ENCODE peak calls at places on chromosomes 4 and X, in nine cellular contexts. Z is AG04450, K is GM13977, M is AG09319, R is thoracic aorta, A is RWPE1, I is lower leg skin, F is nephron progenitor cell, C is fibroblast of mammary gland. P is an unnamed sample.

GRCh38 chr4:169195032-169195431 is 75.7 kb downstream of the SH3RF1 start:
- DNase-seq in F (no peak), M (no peak), A (no peak), I (no peak), Z (no peak), R (no peak), C (no peak), K (no peak), P (no peak)

GRCh38 chr4:16544251-16544721 is 318.0 kb upstream of the TAPT1 start:
- DNase-seq in M (no peak), Z (peak), R (no peak), C (peak), I (peak), F (no peak), K (no peak), A (no peak), P (no peak)

GRCh38 chr4:1614502-1614853 is 69.6 kb downstream of the FAM53A start:
- DNase-seq in F (no peak), K (no peak), R (no peak), A (no peak), I (no peak), Z (no peak), M (no peak), C (no peak), P (no peak)

GRCh38 chrX:147173586-147173985 is 359.0 kb upstream of the CXorf51A start:
- DNase-seq in A (no peak), C (no peak), Z (no peak), K (no peak), R (no peak), M (no peak), F (no peak), I (peak), P (no peak)

GRCh38 chrX:31572396-31572795 is 500.6 kb upstream of the FTHL17 start:
- DNase-seq in Z (no peak), I (no peak), R (no peak), A (no peak), M (peak), K (no peak), F (no peak), C (no peak), P (no peak)

GRCh38 chrX:10821293-10821692 is 200.9 kb upstream of the MID1 start:
- DNase-seq in R (no peak), K (no peak), Z (no peak), M (no peak), A (no peak), F (no peak), C (no peak), I (no peak), P (no peak)

GRCh38 chr4:151436093-151436518 is 27.1 kb downstream of the FHIP1A start:
- DNase-seq in A (no peak), K (no peak), Z (peak), R (no peak), M (no peak), I (no peak), F (no peak), C (no peak), P (no peak)

GRCh38 chrX:53288173-53288572 is 6.8 kb upstream of the IQSEC2 start:
- DNase-seq in M (no peak), F (peak), C (no peak), Z (no peak), R (no peak), K (no peak), A (no peak), I (no peak), P (no peak)

GRCh38 chr4:17142232-17142711 is 243.8 kb upstream of the LDB2 start:
- DNase-seq in A (peak), M (peak), K (no peak), C (peak), Z (peak), I (no peak), F (no peak), R (no peak), P (no peak)

GRCh38 chrX:153609917-153610833 is 11.2 kb upstream of the CCNQ start:
- DNase-seq in C (peak), K (peak), Z (peak), A (peak), F (peak), R (peak), M (peak), I (peak), P (peak)

GRCh38 chr4:76830612-76831474 is 67.1 kb downstream of the SOWAHB start:
- DNase-seq in F (peak), K (no peak), C (peak), Z (peak), R (no peak), I (no peak), M (peak), A (peak), P (peak)

GRCh38 chr4:184792950-184793555 is 32.7 kb downstream of the ACSL1 start:
- DNase-seq in A (peak), M (peak), I (no peak), R (no peak), Z (peak), F (no peak), C (peak), K (no peak), P (no peak)

GRCh38 chrX:123920065-123920785 is 41.3 kb upstream of the STAG2 start:
- DNase-seq in Z (peak), M (peak), R (no peak), A (peak), K (no peak), C (peak), F (no peak), I (no peak), P (no peak)

GRCh38 chr4:84697615-84698201 is 114.8 kb downstream of the CDS1 start:
- DNase-seq in R (no peak), Z (no peak), F (no peak), M (no peak), C (peak), I (no peak), A (no peak), K (no peak), P (no peak)

GRCh38 chr4:6011686-6012085 is 6.5 kb downstream of the C4orf50 start:
- DNase-seq in K (no peak), R (no peak), I (no peak), M (no peak), C (no peak), F (no peak), Z (no peak), A (no peak), P (no peak)

GRCh38 chr4:181569553-181569952 is 673.6 kb upstream of the TENM3 start:
- DNase-seq in K (peak), Z (peak), A (peak), F (no peak), I (no peak), M (no peak), C (peak), R (no peak), P (no peak)

GRCh38 chr4:119627267-119628190 is 1.1 kb downstream of the PDE5A start:
- DNase-seq in R (peak), F (peak), M (peak), K (peak), Z (peak), C (peak), A (peak), I (peak), P (peak)

GRCh38 chrX:101430457-101431078 is 22.5 kb downstream of the HNRNPH2 start:
- DNase-seq in I (no peak), M (no peak), C (peak), A (no peak), R (no peak), K (no peak), F (no peak), Z (no peak), P (no peak)

GRCh38 chr4:179695175-179695574 is 2252.9 kb upstream of the AGA start:
- DNase-seq in M (peak), Z (peak), C (peak), F (no peak), R (no peak), A (peak), K (no peak), I (no peak), P (no peak)

GRCh38 chrX:73987166-73987565 is 316.8 kb upstream of the ZCCHC13 start:
- DNase-seq in I (no peak), R (no peak), K (peak), F (no peak), Z (no peak), M (no peak), C (no peak), A (no peak), P (no peak)

GRCh38 chr4:36863601-36864000 is 380.9 kb upstream of the NWD2 start:
- DNase-seq in A (no peak), M (no peak), C (no peak), R (no peak), I (no peak), Z (no peak), F (no peak), K (no peak), P (no peak)

GRCh38 chr4:993111-994029 is at the start of gene SLC26A1:
- DNase-seq in C (no peak), A (no peak), I (no peak), K (no peak), F (peak), Z (no peak), M (no peak), R (no peak), P (no peak)

GRCh38 chrX:29903365-29903764 is 312.0 kb upstream of the MAGEB2 start:
- DNase-seq in R (no peak), F (no peak), A (no peak), I (no peak), Z (no peak), M (no peak), C (peak), K (no peak), P (no peak)

GRCh38 chrX:75038925-75039324 is 113.7 kb upstream of the NEXMIF start:
- DNase-seq in F (no peak), Z (no peak), K (no peak), R (no peak), A (no peak), M (no peak), C (peak), I (no peak), P (no peak)

GRCh38 chr4:123449780-123450179 is 53.2 kb downstream of the SPRY1 start:
- DNase-seq in C (peak), A (peak), M (peak), K (no peak), R (no peak), Z (no peak), F (no peak), I (no peak), P (no peak)

GRCh38 chr4:133483600-133484246 is 334.6 kb downstream of the PCDH10 start:
- DNase-seq in K (no peak), F (peak), R (no peak), C (peak), Z (peak), A (no peak), I (no peak), M (no peak), P (peak)

GRCh38 chr4:73721901-73722300 is 18.5 kb upstream of the CXCL8 start:
- DNase-seq in A (no peak), K (no peak), Z (no peak), M (no peak), I (no peak), F (no peak), C (peak), R (no peak), P (no peak)

GRCh38 chr4:171846232-171846631 is 33.0 kb downstream of the GALNTL6 start:
- DNase-seq in M (peak), F (peak), I (no peak), C (peak), R (no peak), K (peak), A (peak), Z (no peak), P (peak)

GRCh38 chr4:162347492-162348213 is 183.9 kb upstream of the FSTL5 start:
- DNase-seq in M (no peak), C (no peak), K (no peak), A (no peak), I (no peak), Z (no peak), R (no peak), F (no peak), P (peak)

GRCh38 chrX:72258174-72258573 is 18.9 kb downstream of the RPS4X start:
- DNase-seq in C (peak), K (no peak), I (no peak), A (no peak), Z (peak), R (no peak), M (peak), F (no peak), P (no peak)

GRCh38 chrX:39017062-39017461 is 215.8 kb downstream of the MID1IP1 start:
- DNase-seq in I (no peak), C (no peak), A (no peak), R (no peak), F (no peak), K (no peak), Z (no peak), M (no peak), P (no peak)
- TF ChIP-seq CTCF in I (no peak), C (no peak), A (no peak), R (no peak), F (no peak), K (no peak), Z (no peak), M (no peak), P (no peak)

DNA sequence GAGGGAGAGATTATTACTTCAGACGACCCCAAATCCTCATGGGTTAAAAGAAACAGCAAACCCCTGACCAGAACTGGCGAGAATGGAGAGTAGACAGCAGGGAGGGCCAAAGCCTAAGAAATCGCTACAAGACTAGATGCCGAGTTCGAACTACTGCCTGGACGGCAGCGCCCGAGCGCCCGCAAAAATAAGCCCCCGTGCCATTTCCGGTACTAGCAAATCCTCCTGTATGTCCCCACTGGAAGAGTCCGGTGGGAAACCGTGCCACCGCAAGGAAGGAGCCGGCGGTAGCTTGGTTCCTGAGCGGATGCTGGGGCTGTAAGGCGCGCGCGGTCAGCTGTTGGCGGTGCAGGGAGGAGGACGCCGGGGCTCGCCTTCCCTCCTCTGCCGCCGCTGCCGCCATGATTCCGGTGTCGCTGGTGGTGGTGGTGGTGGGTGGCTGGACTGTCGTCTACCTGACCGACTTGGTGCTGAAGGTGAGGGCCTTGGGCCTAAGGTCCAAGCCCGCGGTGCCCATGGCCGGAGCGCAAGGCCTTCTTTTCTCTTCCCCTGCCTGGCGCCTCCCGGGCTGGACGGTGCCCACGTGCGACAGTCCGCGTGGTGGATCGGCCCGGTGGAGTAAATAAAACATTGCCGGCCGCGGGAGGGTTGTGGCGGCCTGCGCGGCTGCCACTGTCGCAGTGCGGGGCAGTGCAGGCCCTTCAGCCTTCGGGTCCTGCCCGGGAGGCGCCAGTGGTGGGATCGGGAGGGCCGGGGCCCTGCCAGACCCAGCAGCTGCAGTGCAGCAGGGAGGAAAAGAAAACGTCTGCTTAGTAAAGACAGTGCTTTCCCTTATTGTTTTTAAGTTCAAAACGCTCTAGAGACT is at the start of gene MBTPS2:
- DNase-seq in R (peak), F (peak), A (peak), Z (peak), I (peak), K (peak), M (peak), C (peak), P (peak)
- TF ChIP-seq CTCF in R (no peak), F (no peak), A (no peak), Z (peak), I (no peak), K (peak), M (peak), C (peak), P (no peak)

DNA sequence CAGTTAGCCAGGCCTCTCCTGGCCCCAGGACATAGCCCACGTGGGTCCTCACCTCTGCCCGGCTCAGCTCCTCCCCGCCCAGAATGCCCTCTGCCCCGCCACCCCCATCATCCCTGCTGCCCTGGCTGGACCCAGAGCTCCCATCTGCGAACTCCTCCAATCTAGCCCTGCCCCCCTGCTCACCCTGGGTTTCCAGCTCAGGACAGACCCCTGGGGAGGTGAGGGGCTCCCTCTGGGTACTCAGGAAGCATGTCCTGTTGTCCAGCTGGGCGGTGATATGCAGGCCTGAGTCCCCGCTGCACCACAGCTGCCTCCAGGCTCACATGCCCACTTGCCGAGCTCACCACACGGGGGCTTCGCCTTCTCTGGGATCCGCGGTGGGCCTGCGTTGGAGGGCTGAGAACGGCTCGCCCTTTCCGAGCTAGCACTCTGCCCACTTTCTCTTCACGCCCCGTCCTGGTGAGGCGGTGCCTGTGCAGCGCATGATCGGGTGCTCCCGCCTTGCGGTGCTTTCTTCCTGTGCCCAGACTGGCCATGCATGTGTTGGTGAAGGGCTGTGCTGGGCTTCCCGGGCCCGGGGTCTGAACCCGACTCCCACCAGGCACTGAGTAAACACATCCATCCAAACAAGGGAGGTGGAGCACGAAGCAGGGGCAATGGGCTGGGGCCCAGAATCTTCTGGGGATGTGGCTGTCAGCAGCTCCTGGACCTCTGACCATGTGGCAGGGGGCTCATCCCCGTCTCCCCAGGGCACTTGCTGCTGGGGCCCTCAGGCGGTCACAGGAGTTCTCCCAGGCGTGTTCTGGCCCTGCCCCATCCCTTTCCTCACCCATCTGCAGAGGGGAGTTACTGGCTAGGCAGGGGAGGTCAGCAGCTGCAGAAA is 74.3 kb downstream of the RGS12 start:
- DNase-seq in K (no peak), C (no peak), R (no peak), A (no peak), F (no peak), Z (no peak), I (no peak), M (no peak), P (no peak)
- TF ChIP-seq CTCF in K (no peak), C (no peak), R (no peak), A (no peak), F (no peak), Z (peak), I (no peak), M (no peak), P (no peak)

GRCh38 chrX:130285069-130285620 is 16.4 kb upstream of the ZNF280C start:
- DNase-seq in K (no peak), I (no peak), F (no peak), M (no peak), R (no peak), C (no peak), A (no peak), Z (no peak), P (no peak)
- TF ChIP-seq CTCF in K (no peak), I (no peak), F (no peak), M (no peak), R (no peak), C (no peak), A (no peak), Z (no peak), P (no peak)

DNA sequence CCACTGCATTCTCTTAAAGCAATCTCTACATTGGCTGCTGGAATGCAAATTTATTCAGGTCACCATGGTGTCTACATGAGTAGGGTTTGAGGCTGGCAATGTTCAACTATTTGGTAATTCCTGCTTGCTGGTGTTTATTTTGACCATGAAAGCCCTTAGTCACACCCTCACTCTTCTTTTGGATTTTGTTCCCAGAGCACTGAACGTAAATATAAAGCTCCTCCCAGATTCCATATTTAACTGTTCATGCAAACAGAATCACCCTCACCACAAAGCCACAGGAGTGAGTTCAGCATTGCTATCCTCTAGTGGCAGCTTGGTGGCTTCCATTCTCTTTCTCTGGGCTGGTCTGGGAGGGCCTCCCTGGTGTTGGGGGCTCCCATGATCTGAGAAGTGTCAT is 82.8 kb downstream of the LNX1 start:
- DNase-seq in R (no peak), C (peak), M (no peak), F (no peak), A (no peak), I (no peak), K (no peak), Z (peak), P (no peak)
- TF ChIP-seq CTCF in R (no peak), C (peak), M (no peak), F (no peak), A (no peak), I (no peak), K (no peak), Z (peak), P (no peak)

GRCh38 chrX:44303119-44303518 is 40.4 kb downstream of the EFHC2 start:
- DNase-seq in C (no peak), A (no peak), K (no peak), M (no peak), Z (no peak), I (no peak), F (no peak), R (no peak), P (no peak)
- TF ChIP-seq CTCF in C (no peak), A (no peak), K (no peak), M (no peak), Z (no peak), I (no peak), F (no peak), R (no peak), P (no peak)

P was measured in endothelial cell.